ENCODE peak calls at places on chromosomes 6 and 20, in four cellular contexts. N is AG08395; I is stimulated activated CD8-positive, alpha-beta memory T cell treated with anti-CD3 and anti-CD28 coated beads, Interleukin-12 subunit alpha, Interleukin-12 subunit beta, amount 100 ng/mL, for 1 hour; L is sigmoid colon. W is an unnamed sample.

GRCh38 chr6:93992976-93993375 is 573.6 kb upstream of the EPHA7 start:
- DNase-seq in N (no peak), I (no peak), L (no peak), W (no peak)

GRCh38 chr20:38617011-38617829 is 15.6 kb downstream of the ARHGAP40 start:
- DNase-seq in N (peak), I (no peak), L (no peak), W (no peak)

GRCh38 chr6:158793432-158793831 is 25.7 kb downstream of the EZR start:
- DNase-seq in N (peak), I (no peak), L (no peak), W (peak)

GRCh38 chr20:31713312-31714049 is 9.2 kb downstream of the BCL2L1 start:
- DNase-seq in N (peak), I (no peak), L (peak), W (no peak)

GRCh38 chr20:1185781-1186334 is 1.1 kb upstream of the TMEM74B start:
- DNase-seq in N (peak), I (no peak), L (no peak), W (peak)

GRCh38 chr6:135815216-135815615 is 36.3 kb upstream of the PDE7B start:
- DNase-seq in N (no peak), I (no peak), L (no peak), W (no peak)

GRCh38 chr6:168097621-168098430 is 18.8 kb upstream of the FRMD1 start:
- DNase-seq in N (no peak), I (no peak), L (no peak), W (peak)

GRCh38 chr6:111854683-111855082 is 18.6 kb downstream of the FYN start:
- DNase-seq in N (no peak), I (no peak), L (no peak), W (no peak)

GRCh38 chr6:36523936-36524499 is 23.3 kb downstream of the STK38 start:
- DNase-seq in N (no peak), I (no peak), L (no peak), W (no peak)

GRCh38 chr6:130515306-130515705 is 149.5 kb downstream of the TMEM200A start:
- DNase-seq in N (no peak), I (no peak), L (no peak), W (no peak)

GRCh38 chr6:90285611-90286381 is 10.8 kb downstream of the BACH2 start:
- DNase-seq in N (peak), I (no peak), L (peak), W (peak)

GRCh38 chr6:1703091-1703855 is 93.6 kb downstream of the FOXC1 start:
- DNase-seq in N (no peak), I (no peak), L (no peak), W (no peak)

GRCh38 chr6:42403831-42404230 is 47.9 kb downstream of the TRERF1 start:
- DNase-seq in N (no peak), I (no peak), L (no peak), W (no peak)

GRCh38 chr6:40681622-40682021 is 94.5 kb upstream of the LRFN2 start:
- DNase-seq in N (no peak), I (no peak), L (no peak), W (no peak)

GRCh38 chr20:18813483-18813882 is at the start of gene SCP2D1:
- DNase-seq in N (no peak), I (no peak), L (no peak), W (no peak)

GRCh38 chr6:165110871-165111270 is 198.5 kb downstream of the C6orf118 start:
- DNase-seq in N (peak), I (no peak), L (no peak), W (no peak)

GRCh38 chr6:112305795-112306194 is 41.3 kb upstream of the RFPL4B start:
- DNase-seq in N (no peak), I (no peak), L (no peak), W (no peak)

W was measured in SK-N-SH.